ENCODE peak calls at places on chromosomes 7 and 10, in four cellular contexts. S is ELR; T is RPMI7951; F is stimulated activated CD8-positive, alpha-beta memory T cell treated with anti-CD3 and anti-CD28 coated beads, Interleukin-2, amount 100 ng/mL, for 48 hours. M is an unnamed sample.

GRCh38 chr7:1123721-1124120 is 35.8 kb downstream of the GPER1 start:
- DNase-seq in F (no peak), T (peak), S (no peak), M (peak)

GRCh38 chr7:108015740-108016139 is 12.8 kb upstream of the LAMB1 start:
- DNase-seq in F (no peak), S (no peak), T (no peak), M (peak)

GRCh38 chr10:61786728-61787127 is 114.8 kb upstream of the ARID5B start:
- DNase-seq in F (no peak), S (peak), T (peak), M (peak)

GRCh38 chr7:47604496-47604890 is 22.6 kb upstream of the TNS3 start:
- DNase-seq in S (no peak), F (no peak), T (no peak), M (no peak)

GRCh38 chr7:51210766-51211165 is 105.8 kb downstream of the COBL start:
- DNase-seq in F (no peak), T (no peak), S (no peak), M (no peak)

GRCh38 chr7:45033261-45033930 is 33.4 kb downstream of the CCM2 start:
- DNase-seq in T (peak), F (no peak), S (peak), M (no peak)

GRCh38 chr7:24227068-24227467 is 56.9 kb upstream of the NPY start:
- DNase-seq in T (no peak), F (no peak), S (no peak), M (no peak)

GRCh38 chr10:86078639-86079035 is 288.0 kb downstream of the GRID1 start:
- DNase-seq in S (no peak), T (no peak), F (no peak), M (no peak)

GRCh38 chr10:79487296-79488194 is 24.8 kb upstream of the EIF5AL1 start:
- DNase-seq in F (peak), T (peak), S (peak), M (peak)

GRCh38 chr7:82441916-82442478 is 1.6 kb downstream of the CACNA2D1 start:
- DNase-seq in S (peak), F (no peak), T (no peak), M (peak)

GRCh38 chr10:43362191-43362839 is 9.1 kb upstream of the FXYD4 start:
- DNase-seq in F (peak), S (peak), T (peak), M (peak)

GRCh38 chr7:141433698-141434097 is 117.5 kb upstream of the AGK start:
- DNase-seq in S (no peak), F (no peak), T (no peak), M (no peak)

GRCh38 chr10:109934958-109935793 is 11.9 kb upstream of the XPNPEP1 start:
- DNase-seq in F (no peak), S (no peak), T (peak), M (peak)

GRCh38 chr7:157996359-157997079 is 591.1 kb downstream of the PTPRN2 start:
- DNase-seq in S (no peak), T (no peak), F (no peak), M (no peak)

GRCh38 chr7:36875794-36876193 is 151.5 kb upstream of the AOAH start:
- DNase-seq in T (no peak), F (no peak), S (no peak), M (no peak)

GRCh38 chr10:6769704-6770417 is 189.8 kb upstream of the PRKCQ start:
- DNase-seq in T (no peak), F (no peak), S (no peak), M (no peak)